ENCODE peak calls at places on chromosomes 4 and X, in eight cellular contexts. One of them, this sample, is unnamed. For H3K4me1, the result is how much of the 10 kb centered on the place peaks cover.

GRCh38 chrX:110125435-110125834 is 122.5 kb downstream of the TMEM164 start:
- DNase-seq in heart left ventricle: no peak
- DNase-seq in right lobe of liver: no peak
- DNase-seq in transverse colon: no peak
- DNase-seq in naive thymus-derived CD4-positive, alpha-beta T cell: no peak
- DNase-seq in endothelial cell of umbilical vein: peak
- DNase-seq in lower lobe of right lung: no peak
- DNase-seq in uterus: no peak
- DNase-seq in this sample: peak

GRCh38 chrX:17656556-17656955 is 80.7 kb upstream of the SCML1 start:
- DNase-seq in endothelial cell of umbilical vein: no peak
- DNase-seq in heart left ventricle: no peak
- DNase-seq in uterus: no peak
- DNase-seq in right lobe of liver: no peak
- DNase-seq in transverse colon: no peak
- DNase-seq in lower lobe of right lung: no peak
- DNase-seq in naive thymus-derived CD4-positive, alpha-beta T cell: no peak
- DNase-seq in this sample: no peak

GRCh38 chr4:73434311-73434710 is 1.7 kb upstream of the AFP start:
- DNase-seq in uterus: no peak
- DNase-seq in naive thymus-derived CD4-positive, alpha-beta T cell: no peak
- DNase-seq in endothelial cell of umbilical vein: peak
- DNase-seq in right lobe of liver: no peak
- DNase-seq in lower lobe of right lung: no peak
- DNase-seq in heart left ventricle: no peak
- DNase-seq in transverse colon: no peak
- DNase-seq in this sample: no peak

GRCh38 chr4:108320066-108320465 is 151.3 kb upstream of the LEF1 start:
- DNase-seq in lower lobe of right lung: no peak
- DNase-seq in heart left ventricle: no peak
- DNase-seq in uterus: no peak
- DNase-seq in endothelial cell of umbilical vein: no peak
- DNase-seq in right lobe of liver: no peak
- DNase-seq in transverse colon: no peak
- DNase-seq in naive thymus-derived CD4-positive, alpha-beta T cell: no peak
- DNase-seq in this sample: no peak

GRCh38 chr4:138438608-138439007 is 196.5 kb upstream of the SLC7A11 start:
- DNase-seq in lower lobe of right lung: no peak
- DNase-seq in transverse colon: no peak
- DNase-seq in endothelial cell of umbilical vein: no peak
- DNase-seq in naive thymus-derived CD4-positive, alpha-beta T cell: no peak
- DNase-seq in heart left ventricle: no peak
- DNase-seq in right lobe of liver: no peak
- DNase-seq in uterus: no peak
- DNase-seq in this sample: no peak

GRCh38 chr4:54539500-54540029 is 118.2 kb upstream of the KIT start:
- DNase-seq in uterus: peak
- DNase-seq in endothelial cell of umbilical vein: peak
- DNase-seq in naive thymus-derived CD4-positive, alpha-beta T cell: no peak
- DNase-seq in lower lobe of right lung: peak
- DNase-seq in transverse colon: peak
- DNase-seq in heart left ventricle: peak
- DNase-seq in right lobe of liver: peak
- DNase-seq in this sample: peak

GRCh38 chr4:89640620-89641366 is 196.2 kb downstream of the SNCA start:
- DNase-seq in right lobe of liver: peak
- DNase-seq in uterus: peak
- DNase-seq in endothelial cell of umbilical vein: no peak
- DNase-seq in lower lobe of right lung: peak
- DNase-seq in naive thymus-derived CD4-positive, alpha-beta T cell: no peak
- DNase-seq in heart left ventricle: peak
- DNase-seq in transverse colon: peak
- DNase-seq in this sample: peak

GRCh38 chrX:143633530-143634372 is 2.1 kb downstream of the SLITRK4 start:
- DNase-seq in right lobe of liver: no peak
- DNase-seq in lower lobe of right lung: peak
- DNase-seq in uterus: no peak
- DNase-seq in endothelial cell of umbilical vein: no peak
- DNase-seq in heart left ventricle: no peak
- DNase-seq in transverse colon: no peak
- DNase-seq in naive thymus-derived CD4-positive, alpha-beta T cell: no peak
- DNase-seq in this sample: peak

GRCh38 chr4:184453402-184454160 is 20.8 kb downstream of the IRF2 start:
- DNase-seq in right lobe of liver: no peak
- DNase-seq in transverse colon: peak
- DNase-seq in lower lobe of right lung: no peak
- DNase-seq in heart left ventricle: peak
- DNase-seq in endothelial cell of umbilical vein: peak
- DNase-seq in naive thymus-derived CD4-positive, alpha-beta T cell: peak
- DNase-seq in uterus: no peak
- DNase-seq in this sample: peak

GRCh38 chrX:57932266-57932665 is 22.0 kb upstream of the ZXDA start:
- DNase-seq in heart left ventricle: no peak
- DNase-seq in lower lobe of right lung: no peak
- DNase-seq in endothelial cell of umbilical vein: no peak
- DNase-seq in right lobe of liver: no peak
- DNase-seq in transverse colon: no peak
- DNase-seq in naive thymus-derived CD4-positive, alpha-beta T cell: no peak
- DNase-seq in uterus: no peak
- DNase-seq in this sample: no peak

GRCh38 chr4:158410272-158410671 is 111.4 kb upstream of the RXFP1 start:
- DNase-seq in naive thymus-derived CD4-positive, alpha-beta T cell: no peak
- DNase-seq in endothelial cell of umbilical vein: peak
- DNase-seq in heart left ventricle: no peak
- DNase-seq in transverse colon: no peak
- DNase-seq in right lobe of liver: no peak
- DNase-seq in lower lobe of right lung: no peak
- DNase-seq in uterus: no peak
- DNase-seq in this sample: no peak

GRCh38 chr4:185396724-185397402 is at the start of gene ANKRD37:
- DNase-seq in naive thymus-derived CD4-positive, alpha-beta T cell: no peak
- DNase-seq in transverse colon: peak
- DNase-seq in uterus: no peak
- DNase-seq in heart left ventricle: peak
- DNase-seq in right lobe of liver: peak
- DNase-seq in endothelial cell of umbilical vein: peak
- DNase-seq in lower lobe of right lung: peak
- DNase-seq in this sample: no peak

GRCh38 chrX:14095702-14096101 is 66.0 kb upstream of the GEMIN8 start:
- DNase-seq in transverse colon: peak
- DNase-seq in naive thymus-derived CD4-positive, alpha-beta T cell: peak
- DNase-seq in lower lobe of right lung: no peak
- DNase-seq in right lobe of liver: no peak
- DNase-seq in uterus: peak
- DNase-seq in heart left ventricle: no peak
- DNase-seq in endothelial cell of umbilical vein: peak
- DNase-seq in this sample: peak

GRCh38 chrX:107747596-107748161 is 27.9 kb downstream of the TSC22D3 start:
- DNase-seq in heart left ventricle: peak
- DNase-seq in transverse colon: peak
- DNase-seq in uterus: peak
- DNase-seq in naive thymus-derived CD4-positive, alpha-beta T cell: no peak
- DNase-seq in lower lobe of right lung: peak
- DNase-seq in right lobe of liver: no peak
- DNase-seq in endothelial cell of umbilical vein: no peak
- DNase-seq in this sample: no peak

GRCh38 chr4:87419578-87420249 is 2.7 kb upstream of the NUDT9 start:
- DNase-seq in heart left ventricle: no peak
- DNase-seq in naive thymus-derived CD4-positive, alpha-beta T cell: no peak
- DNase-seq in endothelial cell of umbilical vein: peak
- DNase-seq in uterus: no peak
- DNase-seq in lower lobe of right lung: no peak
- DNase-seq in right lobe of liver: no peak
- DNase-seq in transverse colon: no peak
- DNase-seq in this sample: no peak

GRCh38 chr4:47050986-47051725 is 19.8 kb downstream of the GABRB1 start:
- DNase-seq in transverse colon: no peak
- DNase-seq in uterus: no peak
- DNase-seq in lower lobe of right lung: no peak
- DNase-seq in endothelial cell of umbilical vein: peak
- DNase-seq in naive thymus-derived CD4-positive, alpha-beta T cell: no peak
- DNase-seq in right lobe of liver: no peak
- DNase-seq in heart left ventricle: no peak
- DNase-seq in this sample: no peak

GRCh38 chrX:131617182-131617581 is 73.3 kb downstream of the OR13H1 start:
- DNase-seq in heart left ventricle: no peak
- DNase-seq in uterus: no peak
- DNase-seq in transverse colon: no peak
- DNase-seq in naive thymus-derived CD4-positive, alpha-beta T cell: no peak
- DNase-seq in endothelial cell of umbilical vein: no peak
- DNase-seq in right lobe of liver: no peak
- DNase-seq in lower lobe of right lung: no peak
- DNase-seq in this sample: no peak

GRCh38 chr4:133150643-133151300 is 1.7 kb downstream of the PCDH10 start:
- DNase-seq in uterus: peak
- DNase-seq in right lobe of liver: no peak
- DNase-seq in heart left ventricle: peak
- DNase-seq in transverse colon: no peak
- DNase-seq in endothelial cell of umbilical vein: peak
- DNase-seq in naive thymus-derived CD4-positive, alpha-beta T cell: no peak
- DNase-seq in lower lobe of right lung: no peak
- DNase-seq in this sample: peak

GRCh38 chr4:184416913-184417734 is 57.2 kb downstream of the IRF2 start:
- DNase-seq in endothelial cell of umbilical vein: no peak
- DNase-seq in uterus: no peak
- DNase-seq in lower lobe of right lung: no peak
- DNase-seq in naive thymus-derived CD4-positive, alpha-beta T cell: peak
- DNase-seq in heart left ventricle: no peak
- DNase-seq in right lobe of liver: no peak
- DNase-seq in transverse colon: peak
- DNase-seq in this sample: no peak

GRCh38 chr4:143404555-143404954 is 67.9 kb downstream of the GAB1 start:
- DNase-seq in uterus: no peak
- DNase-seq in heart left ventricle: no peak
- DNase-seq in right lobe of liver: no peak
- DNase-seq in endothelial cell of umbilical vein: no peak
- DNase-seq in naive thymus-derived CD4-positive, alpha-beta T cell: no peak
- DNase-seq in lower lobe of right lung: no peak
- DNase-seq in transverse colon: no peak
- DNase-seq in this sample: no peak
- H3K4me1 ChIP-seq in uterus: under half
- H3K4me1 ChIP-seq in heart left ventricle: half or more
- H3K4me1 ChIP-seq in right lobe of liver: under half
- H3K4me1 ChIP-seq in endothelial cell of umbilical vein: under half
- H3K4me1 ChIP-seq in naive thymus-derived CD4-positive, alpha-beta T cell: under half
- H3K4me1 ChIP-seq in lower lobe of right lung: half or more
- H3K4me1 ChIP-seq in transverse colon: under half
- H3K4me1 ChIP-seq in this sample: under half

GRCh38 chr4:10099521-10100325 is 16.9 kb downstream of the WDR1 start:
- DNase-seq in uterus: no peak
- DNase-seq in heart left ventricle: no peak
- DNase-seq in endothelial cell of umbilical vein: no peak
- DNase-seq in transverse colon: no peak
- DNase-seq in right lobe of liver: no peak
- DNase-seq in naive thymus-derived CD4-positive, alpha-beta T cell: peak
- DNase-seq in lower lobe of right lung: no peak
- DNase-seq in this sample: no peak

GRCh38 chr4:10101559-10102192 is 14.9 kb downstream of the WDR1 start:
- DNase-seq in transverse colon: no peak
- DNase-seq in heart left ventricle: no peak
- DNase-seq in endothelial cell of umbilical vein: no peak
- DNase-seq in right lobe of liver: no peak
- DNase-seq in naive thymus-derived CD4-positive, alpha-beta T cell: no peak
- DNase-seq in lower lobe of right lung: no peak
- DNase-seq in uterus: no peak
- DNase-seq in this sample: no peak

GRCh38 chr4:10098770-10099139 is 17.8 kb downstream of the WDR1 start:
- DNase-seq in transverse colon: no peak
- DNase-seq in naive thymus-derived CD4-positive, alpha-beta T cell: no peak
- DNase-seq in uterus: no peak
- DNase-seq in lower lobe of right lung: no peak
- DNase-seq in heart left ventricle: no peak
- DNase-seq in endothelial cell of umbilical vein: no peak
- DNase-seq in right lobe of liver: no peak
- DNase-seq in this sample: no peak

GRCh38 chr4:10102193-10102980 is 14.2 kb downstream of the WDR1 start:
- DNase-seq in heart left ventricle: no peak
- DNase-seq in uterus: no peak
- DNase-seq in lower lobe of right lung: no peak
- DNase-seq in naive thymus-derived CD4-positive, alpha-beta T cell: no peak
- DNase-seq in right lobe of liver: no peak
- DNase-seq in endothelial cell of umbilical vein: no peak
- DNase-seq in transverse colon: no peak
- DNase-seq in this sample: no peak

GRCh38 chr4:10100734-10101216 is 15.8 kb downstream of the WDR1 start:
- DNase-seq in naive thymus-derived CD4-positive, alpha-beta T cell: no peak
- DNase-seq in heart left ventricle: no peak
- DNase-seq in lower lobe of right lung: peak
- DNase-seq in endothelial cell of umbilical vein: no peak
- DNase-seq in transverse colon: peak
- DNase-seq in uterus: no peak
- DNase-seq in right lobe of liver: no peak
- DNase-seq in this sample: no peak
- H3K4me1 ChIP-seq in naive thymus-derived CD4-positive, alpha-beta T cell: half or more
- H3K4me1 ChIP-seq in heart left ventricle: half or more
- H3K4me1 ChIP-seq in lower lobe of right lung: half or more
- H3K4me1 ChIP-seq in endothelial cell of umbilical vein: half or more
- H3K4me1 ChIP-seq in transverse colon: half or more
- H3K4me1 ChIP-seq in uterus: under half
- H3K4me1 ChIP-seq in right lobe of liver: under half
- H3K4me1 ChIP-seq in this sample: under half

DNA sequence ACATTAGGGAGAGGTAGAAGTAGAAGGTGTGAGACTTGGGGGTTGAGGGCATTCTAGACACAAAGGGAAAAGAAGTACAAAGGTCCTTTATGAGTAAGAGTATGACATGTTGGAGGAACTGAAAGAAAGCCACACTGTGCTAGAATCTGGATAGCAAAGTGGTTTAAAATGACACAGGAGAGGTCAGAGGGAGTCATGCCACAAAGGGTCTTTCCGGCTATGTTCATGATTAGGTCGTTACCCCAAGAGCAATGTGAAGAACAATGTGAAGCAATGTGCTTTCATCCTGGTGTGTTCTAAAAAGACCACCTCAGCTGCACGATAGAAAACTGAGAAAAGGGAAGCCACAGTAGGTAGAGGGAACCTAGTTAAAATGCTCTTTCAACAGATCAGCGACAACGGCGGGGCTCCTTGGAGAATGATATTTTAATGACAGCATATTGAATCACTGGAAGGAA is 29.2 kb downstream of the SMIM14 start:
- DNase-seq in uterus: no peak
- DNase-seq in transverse colon: no peak
- DNase-seq in lower lobe of right lung: no peak
- DNase-seq in naive thymus-derived CD4-positive, alpha-beta T cell: no peak
- DNase-seq in heart left ventricle: no peak
- DNase-seq in right lobe of liver: no peak
- DNase-seq in endothelial cell of umbilical vein: no peak
- DNase-seq in this sample: no peak
- H3K4me1 ChIP-seq in uterus: under half
- H3K4me1 ChIP-seq in transverse colon: under half
- H3K4me1 ChIP-seq in lower lobe of right lung: under half
- H3K4me1 ChIP-seq in naive thymus-derived CD4-positive, alpha-beta T cell: under half
- H3K4me1 ChIP-seq in heart left ventricle: under half
- H3K4me1 ChIP-seq in right lobe of liver: under half
- H3K4me1 ChIP-seq in endothelial cell of umbilical vein: under half
- H3K4me1 ChIP-seq in this sample: under half

DNA sequence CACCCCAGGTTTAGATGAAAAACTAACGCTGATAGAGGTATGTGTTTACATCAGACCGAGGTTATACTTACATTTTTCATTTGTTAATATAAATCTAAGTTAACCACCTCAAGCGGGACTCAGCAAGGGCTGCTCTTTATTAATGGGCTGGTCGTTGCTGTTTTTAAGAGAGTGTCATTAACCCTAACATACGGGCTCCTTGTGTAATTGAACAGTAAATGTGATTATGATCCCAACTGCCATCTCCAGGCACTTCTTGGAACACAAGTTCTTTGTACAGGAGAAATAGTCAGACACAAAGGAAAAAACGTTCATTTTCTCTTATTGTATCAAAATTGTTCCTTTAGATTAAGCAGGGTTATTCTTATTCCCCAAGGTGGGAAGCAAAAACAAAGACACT is 95.7 kb downstream of the RASL11B start:
- DNase-seq in right lobe of liver: no peak
- DNase-seq in uterus: no peak
- DNase-seq in endothelial cell of umbilical vein: no peak
- DNase-seq in transverse colon: no peak
- DNase-seq in naive thymus-derived CD4-positive, alpha-beta T cell: no peak
- DNase-seq in heart left ventricle: no peak
- DNase-seq in lower lobe of right lung: no peak
- DNase-seq in this sample: no peak
- H3K4me1 ChIP-seq in right lobe of liver: under half
- H3K4me1 ChIP-seq in uterus: under half
- H3K4me1 ChIP-seq in endothelial cell of umbilical vein: under half
- H3K4me1 ChIP-seq in transverse colon: under half
- H3K4me1 ChIP-seq in naive thymus-derived CD4-positive, alpha-beta T cell: under half
- H3K4me1 ChIP-seq in heart left ventricle: under half
- H3K4me1 ChIP-seq in lower lobe of right lung: under half
- H3K4me1 ChIP-seq in this sample: under half